ENCODE peak calls at places on chromosomes 11 and 22, in seven cellular contexts. M is B cell, Z is tibial nerve, X is AG09319, I is RWPE1, A is GM12865, H is pancreas. Q is an unnamed sample.

GRCh38 chr11:61491736-61492395 is 16.7 kb upstream of the LRRC10B start:
- DNase-seq in X (no peak), M (no peak), A (no peak), H (peak), I (no peak), Z (no peak), Q (no peak)

GRCh38 chr22:20966883-20967696 is at the start of gene AIFM3:
- DNase-seq in Z (no peak), X (no peak), H (peak), A (no peak), I (no peak), M (no peak), Q (no peak)

GRCh38 chr11:64649304-64649703 is 58.3 kb downstream of the SLC22A12 start:
- DNase-seq in M (no peak), X (no peak), H (no peak), A (peak), I (peak), Z (no peak), Q (peak)

GRCh38 chr11:65657426-65657825 is 5.3 kb downstream of the RELA start:
- DNase-seq in M (no peak), I (no peak), A (no peak), Z (no peak), H (no peak), X (no peak), Q (no peak)

GRCh38 chr11:10605941-10606381 is 37.5 kb upstream of the LYVE1 start:
- DNase-seq in Z (no peak), I (no peak), X (no peak), A (no peak), H (no peak), M (no peak), Q (no peak)

GRCh38 chr11:64378335-64378884 is 19.4 kb downstream of the RPS6KA4 start:
- DNase-seq in H (peak), A (no peak), Z (no peak), I (no peak), X (no peak), M (no peak), Q (no peak)

GRCh38 chr11:7968686-7969085 is 3.4 kb upstream of the NLRP10 start:
- DNase-seq in H (no peak), M (no peak), I (no peak), A (no peak), X (no peak), Z (no peak), Q (no peak)

GRCh38 chr11:31479073-31479472 is 30.3 kb downstream of the IMMP1L start:
- DNase-seq in M (no peak), A (no peak), Z (no peak), X (no peak), H (no peak), I (no peak), Q (no peak)

GRCh38 chr11:125364085-125364822 is 131.8 kb downstream of the FEZ1 start:
- DNase-seq in A (no peak), Z (no peak), X (no peak), M (no peak), H (no peak), I (no peak), Q (no peak)

GRCh38 chr22:46845281-46846153 is 83.1 kb downstream of the TBC1D22A start:
- DNase-seq in I (no peak), H (no peak), Z (no peak), X (no peak), A (no peak), M (no peak), Q (no peak)

GRCh38 chr22:46686221-46686872 is 51.7 kb downstream of the CERK start:
- DNase-seq in I (no peak), A (no peak), M (no peak), X (no peak), Z (no peak), H (peak), Q (no peak)

GRCh38 chr11:59713745-59714144 is at the start of gene OR10V1:
- DNase-seq in X (no peak), A (no peak), I (no peak), Z (no peak), M (no peak), H (no peak), Q (no peak)

GRCh38 chr22:21807545-21807944 is 59.9 kb downstream of the MAPK1 start:
- DNase-seq in A (no peak), I (no peak), X (no peak), Z (no peak), M (no peak), H (no peak), Q (no peak)

GRCh38 chr11:45922425-45923082 is at the start of gene LARGE2:
- DNase-seq in Z (no peak), I (peak), M (peak), A (no peak), H (peak), X (no peak), Q (no peak)

GRCh38 chr22:39943366-39943765 is 16.8 kb upstream of the TMA7B start:
- DNase-seq in X (no peak), A (peak), M (no peak), Z (no peak), H (no peak), I (no peak), Q (peak)

GRCh38 chr11:1771700-1772099 is 8.0 kb upstream of the CTSD start:
- DNase-seq in H (no peak), Z (no peak), M (no peak), I (no peak), X (no peak), A (no peak), Q (peak)

GRCh38 chr11:119389611-119390254 is 8.2 kb upstream of the USP2 start:
- DNase-seq in A (peak), I (no peak), H (no peak), X (no peak), M (no peak), Z (no peak), Q (peak)

GRCh38 chr11:16347928-16348685 is 8.2 kb downstream of the SOX6 start:
- DNase-seq in X (no peak), Z (no peak), I (no peak), A (no peak), H (no peak), M (no peak), Q (no peak)

GRCh38 chr11:103832762-103833161 is 203.7 kb upstream of the DDI1 start:
- DNase-seq in Z (no peak), I (no peak), X (no peak), M (no peak), A (no peak), H (no peak), Q (no peak)

GRCh38 chr11:111602865-111603632 is 800 bp downstream of the SIK2 start:
- DNase-seq in X (no peak), I (peak), H (no peak), M (peak), A (peak), Z (no peak), Q (peak)

GRCh38 chr11:34633990-34634725 is 13.3 kb downstream of the EHF start:
- DNase-seq in X (no peak), M (peak), A (peak), H (no peak), Z (no peak), I (no peak), Q (no peak)

GRCh38 chr22:22161924-22162851 is 82.4 kb upstream of the VPREB1 start:
- DNase-seq in I (no peak), A (peak), H (no peak), M (peak), Z (no peak), X (no peak), Q (no peak)

GRCh38 chr11:57641011-57641410 is 8.7 kb downstream of the YPEL4 start:
- DNase-seq in A (no peak), I (no peak), M (no peak), H (no peak), X (no peak), Z (no peak), Q (no peak)

GRCh38 chr22:37095113-37095512 is 14.4 kb downstream of the TMPRSS6 start:
- DNase-seq in I (no peak), Z (no peak), M (no peak), X (no peak), H (no peak), A (no peak), Q (peak)

GRCh38 chr11:87878373-87878779 is 296.9 kb downstream of the RAB38 start:
- DNase-seq in I (peak), X (peak), Z (no peak), H (no peak), A (peak), M (no peak), Q (peak)

GRCh38 chr11:48122246-48122645 is 94.4 kb upstream of the OR4B1 start:
- DNase-seq in X (no peak), Z (no peak), I (no peak), A (no peak), H (no peak), M (no peak), Q (no peak)

GRCh38 chr22:18095101-18095805 is 15.4 kb upstream of the TUBA8 start:
- DNase-seq in X (no peak), I (no peak), H (no peak), M (no peak), A (no peak), Z (no peak), Q (peak)

GRCh38 chr11:106156290-106156937 is 79.0 kb downstream of the AASDHPPT start:
- DNase-seq in X (peak), I (peak), M (no peak), H (no peak), A (peak), Z (no peak), Q (peak)

DNA sequence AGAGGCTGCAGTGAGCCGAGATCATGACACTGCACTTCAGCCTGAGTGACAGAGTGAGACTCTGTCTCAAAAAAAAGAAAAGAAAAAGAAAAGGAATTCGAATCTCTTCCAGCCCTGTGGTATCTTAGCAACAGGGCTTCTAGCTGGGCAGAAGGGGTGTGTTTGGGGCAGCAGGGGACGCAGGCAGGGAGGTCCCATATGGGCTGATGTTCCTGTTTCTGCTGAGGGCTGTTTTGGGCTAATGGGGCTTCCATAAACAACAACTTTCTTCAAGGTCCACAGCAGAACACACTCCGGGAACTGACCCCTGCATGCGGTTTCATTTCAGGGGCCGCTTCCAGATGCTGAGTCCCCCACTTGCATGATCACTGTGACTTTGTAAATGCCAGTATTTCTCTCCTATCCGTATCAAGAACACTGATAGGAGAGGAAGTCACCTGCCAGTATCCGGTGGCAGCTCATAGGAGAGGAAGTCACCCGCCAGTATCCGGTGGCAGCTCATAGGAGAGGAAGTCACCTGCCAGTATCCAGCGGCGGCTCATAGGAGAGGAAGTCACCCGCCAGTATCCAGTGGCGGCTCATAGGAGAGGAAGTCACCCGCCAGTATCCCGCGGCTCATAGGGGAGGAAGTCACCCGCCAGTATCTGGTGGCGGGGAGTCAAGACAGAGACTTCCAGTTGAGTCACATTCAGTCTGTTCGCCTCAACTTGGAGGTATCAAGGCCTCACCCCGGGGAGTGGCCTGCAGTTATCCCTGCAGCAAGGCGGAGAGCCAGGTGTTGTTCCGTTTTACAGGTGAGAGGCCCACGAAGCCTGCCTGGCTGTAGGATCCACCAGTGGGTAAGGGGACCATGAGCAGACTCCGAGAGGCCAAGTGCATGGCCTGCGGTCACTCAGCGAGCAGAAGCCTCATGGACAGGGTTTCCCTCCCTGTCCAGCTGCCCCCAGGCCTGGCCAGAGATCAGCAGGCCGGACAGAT is 8.3 kb upstream of the FGF19 start:
- DNase-seq in M (no peak), A (peak), X (no peak), Z (no peak), H (no peak), I (no peak), Q (peak)
- TF ChIP-seq CTCF in M (no peak), A (no peak), X (no peak), Z (no peak), H (no peak), I (no peak), Q (no peak)

DNA sequence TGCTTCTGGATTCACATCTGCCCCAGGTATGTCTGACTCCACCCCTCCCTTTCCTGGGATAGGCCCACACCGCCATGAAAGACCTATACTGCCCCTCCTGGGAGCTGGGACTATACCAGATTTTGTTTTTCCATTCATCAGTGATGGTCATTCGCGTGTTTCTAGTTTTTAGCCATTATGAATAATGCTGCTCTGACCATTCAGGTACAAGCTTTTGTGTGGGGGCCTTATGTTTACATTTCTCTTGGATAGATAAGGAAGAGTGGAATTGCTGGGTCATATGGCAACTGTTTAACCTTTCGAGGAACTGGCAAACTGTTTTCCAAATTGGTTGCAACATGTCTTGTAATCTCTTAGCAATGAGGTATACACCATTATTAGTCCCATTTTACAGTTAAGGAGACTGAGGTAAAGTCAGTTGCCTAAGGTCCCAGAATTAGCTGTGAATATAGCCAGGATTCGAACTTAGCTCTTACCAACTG is 1.2 kb upstream of the TBC1D10A start:
- DNase-seq in H (no peak), M (no peak), Z (no peak), A (no peak), I (no peak), X (no peak), Q (no peak)
- TF ChIP-seq CTCF in H (no peak), M (no peak), Z (no peak), A (no peak), I (no peak), X (no peak), Q (no peak)

GRCh38 chr11:3225159-3225758 is 6.6 kb upstream of the MRGPRG start:
- DNase-seq in I (no peak), A (no peak), H (peak), M (peak), X (no peak), Z (no peak), Q (no peak)

GRCh38 chr11:3222941-3223905 is 4.6 kb upstream of the MRGPRG start:
- DNase-seq in X (no peak), A (no peak), Z (no peak), I (no peak), H (peak), M (peak), Q (peak)

GRCh38 chr11:3222003-3222855 is 3.6 kb upstream of the MRGPRG start:
- DNase-seq in A (no peak), X (no peak), H (peak), Z (no peak), M (peak), I (no peak), Q (no peak)

GRCh38 chr11:3224730-3225098 is 6.1 kb upstream of the MRGPRG start:
- DNase-seq in M (peak), I (no peak), A (no peak), X (no peak), H (no peak), Z (no peak), Q (no peak)

DNA sequence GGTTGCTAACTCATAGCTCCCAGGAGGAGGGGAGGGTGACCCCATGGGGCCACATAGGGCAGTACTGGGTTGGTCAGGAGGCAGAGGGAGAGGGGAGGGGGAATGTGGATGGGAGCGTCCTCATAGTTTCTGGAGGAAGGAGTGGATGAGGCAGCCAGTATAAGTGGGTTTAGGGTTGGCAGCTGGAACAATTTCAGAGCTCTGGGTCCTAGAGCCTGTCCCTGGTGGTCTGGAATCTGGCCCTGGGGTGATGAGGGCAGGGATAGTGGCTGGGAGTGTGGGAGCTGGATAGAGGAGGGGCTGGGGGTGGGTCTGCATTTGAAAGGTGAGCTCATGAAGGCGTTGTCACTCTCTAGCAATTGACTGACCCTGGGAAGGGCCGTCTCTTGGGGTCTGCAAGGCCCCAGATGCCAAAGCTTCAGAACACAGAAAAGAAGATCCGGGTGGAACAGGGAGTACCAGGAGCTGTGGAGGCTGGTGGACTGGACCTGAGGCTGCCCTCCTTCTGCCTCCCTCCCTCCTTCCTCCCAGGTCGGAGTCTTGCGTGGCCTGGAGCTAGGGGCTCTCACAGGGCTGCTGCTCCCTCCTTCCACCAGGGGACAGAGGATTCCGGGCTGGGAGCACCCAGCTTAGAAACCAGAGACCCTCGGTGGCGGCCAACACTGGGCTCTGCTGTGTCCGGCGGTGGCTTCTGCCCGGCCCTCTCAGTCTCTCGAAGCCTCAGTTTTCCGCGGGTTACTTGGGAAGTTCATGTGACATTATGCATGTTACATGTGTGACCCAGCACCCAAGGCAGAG is 5.5 kb upstream of the MRGPRG start:
- DNase-seq in M (peak), H (peak), X (no peak), I (no peak), Z (no peak), A (no peak), Q (no peak)
- TF ChIP-seq CTCF in M (no peak), H (no peak), X (no peak), I (no peak), Z (no peak), A (no peak), Q (no peak)

GRCh38 chr11:123057604-123058305 is 4.2 kb downstream of the HSPA8 start:
- DNase-seq in M (no peak), X (no peak), A (no peak), Z (no peak), I (no peak), H (no peak), Q (no peak)
- TF ChIP-seq CTCF in M (no peak), X (no peak), A (no peak), Z (no peak), I (no peak), H (no peak), Q (no peak)

GRCh38 chr11:114439229-114440120 is at the start of gene REXO2:
- DNase-seq in I (peak), X (peak), H (peak), A (peak), Z (peak), M (peak), Q (peak)
- TF ChIP-seq CTCF in I (no peak), X (peak), H (no peak), A (peak), Z (peak), M (no peak), Q (no peak)